ENCODE peak calls at places on chromosomes 16 and 17, in eight cellular contexts. O is psoas muscle, S is GM23248, A is tibial nerve, P is HCT116, G is cardiac muscle cell, I is trophoblast cell, K is IMR-90. B is an unnamed sample. For H3K36me3, the result is how much of the 10 kb centered on the place peaks cover.

GRCh38 chr17:68972119-68972704 is 17.0 kb upstream of the ABCA8 start:
- DNase-seq in S (peak), K (peak), G (peak), O (no peak), P (peak), I (no peak), A (no peak), B (peak)

GRCh38 chr16:67183-67791 is 5.1 kb downstream of the RHBDF1 start:
- DNase-seq in S (no peak), G (no peak), I (no peak), A (no peak), O (peak), P (no peak), K (no peak), B (no peak)

GRCh38 chr17:39761861-39762496 is 24.2 kb downstream of the GRB7 start:
- DNase-seq in S (peak), O (no peak), P (no peak), K (no peak), A (no peak), G (no peak), I (no peak), B (no peak)

GRCh38 chr17:28907709-28908475 is 5.0 kb upstream of the DHRS13 start:
- DNase-seq in I (no peak), O (no peak), P (no peak), G (no peak), S (peak), A (no peak), K (peak), B (no peak)

GRCh38 chr17:50630524-50631194 is 4.0 kb upstream of the ABCC3 start:
- DNase-seq in K (no peak), P (peak), A (no peak), S (peak), O (no peak), I (no peak), G (peak), B (no peak)

GRCh38 chr16:50286681-50287080 is 20.3 kb downstream of the ADCY7 start:
- DNase-seq in G (no peak), A (no peak), P (no peak), I (no peak), O (no peak), S (no peak), K (no peak), B (no peak)

GRCh38 chr16:87028481-87029320 is 288.5 kb downstream of the C16orf95 start:
- DNase-seq in K (no peak), S (no peak), I (no peak), P (no peak), G (no peak), O (no peak), A (no peak), B (no peak)

GRCh38 chr17:42378597-42379594 is 9.3 kb downstream of the STAT3 start:
- DNase-seq in A (no peak), K (peak), S (peak), P (no peak), I (peak), G (no peak), O (no peak), B (no peak)

GRCh38 chr17:64343071-64343774 is 47.4 kb downstream of the PECAM1 start:
- DNase-seq in O (no peak), A (no peak), I (no peak), S (no peak), P (no peak), G (no peak), K (no peak), B (no peak)

GRCh38 chr17:73278049-73278464 is 16.4 kb upstream of the CPSF4L start:
- DNase-seq in G (no peak), K (no peak), O (no peak), A (no peak), S (no peak), I (no peak), P (no peak), B (no peak)

GRCh38 chr17:69573396-69573795 is 158.9 kb downstream of the MAP2K6 start:
- DNase-seq in G (no peak), S (no peak), A (no peak), O (no peak), K (no peak), P (no peak), I (no peak), B (no peak)

GRCh38 chr16:85396879-85397871 is 215.9 kb upstream of the GSE1 start:
- DNase-seq in P (no peak), G (no peak), S (no peak), K (no peak), A (peak), I (peak), O (peak), B (no peak)

GRCh38 chr16:9469512-9469911 is 378.1 kb downstream of the HAPSTR1 start:
- DNase-seq in K (no peak), S (peak), O (no peak), P (no peak), A (no peak), I (peak), G (no peak), B (no peak)

GRCh38 chr16:56637814-56638750 is at the start of gene MT1A:
- DNase-seq in K (peak), O (peak), P (no peak), A (peak), G (peak), I (peak), S (peak), B (no peak)

GRCh38 chr16:56362706-56363105 is 62.6 kb downstream of the AMFR start:
- DNase-seq in O (no peak), I (no peak), K (no peak), P (no peak), A (no peak), S (no peak), G (no peak), B (no peak)

GRCh38 chr16:13936596-13937081 is 16.7 kb downstream of the ERCC4 start:
- DNase-seq in A (no peak), G (no peak), I (no peak), S (peak), K (peak), P (no peak), O (peak), B (peak)

GRCh38 chr17:40313660-40314556 is 4.9 kb downstream of the RARA start:
- DNase-seq in K (no peak), G (no peak), A (peak), O (no peak), I (no peak), P (no peak), S (peak), B (no peak)

GRCh38 chr17:48961516-48962233 is 6.7 kb downstream of the GIP start:
- DNase-seq in I (no peak), P (no peak), G (peak), K (peak), A (no peak), S (peak), O (no peak), B (peak)

GRCh38 chr16:9602201-9602600 is 510.8 kb downstream of the HAPSTR1 start:
- DNase-seq in K (no peak), A (no peak), I (no peak), P (no peak), O (no peak), G (no peak), S (no peak), B (no peak)

GRCh38 chr16:13148836-13149235 is 247.4 kb downstream of the SHISA9 start:
- DNase-seq in G (no peak), O (no peak), S (no peak), A (no peak), P (no peak), K (no peak), I (no peak), B (no peak)

GRCh38 chr16:84916156-84916555 is 95.2 kb downstream of the ZDHHC7 start:
- DNase-seq in I (no peak), G (no peak), A (no peak), S (no peak), P (no peak), O (no peak), K (no peak), B (no peak)

GRCh38 chr17:77399319-77399959 is 258.7 kb downstream of the SEC14L1 start:
- DNase-seq in K (no peak), A (no peak), O (no peak), S (no peak), G (no peak), I (no peak), P (no peak), B (no peak)

GRCh38 chr17:27577124-27577761 is 53.7 kb upstream of the LGALS9 start:
- DNase-seq in K (peak), S (peak), G (peak), A (no peak), P (no peak), O (peak), I (peak), B (peak)

GRCh38 chr17:67151717-67152116 is 93.3 kb downstream of the HELZ start:
- DNase-seq in S (peak), K (peak), P (peak), A (no peak), O (no peak), I (no peak), G (no peak), B (peak)

GRCh38 chr17:73841431-73842060 is 197.3 kb upstream of the SDK2 start:
- DNase-seq in S (peak), A (no peak), G (peak), P (no peak), K (no peak), O (no peak), I (no peak), B (no peak)

GRCh38 chr17:80195671-80196529 is 24.2 kb downstream of the SGSH start:
- DNase-seq in K (no peak), G (peak), P (no peak), O (peak), S (peak), I (no peak), A (no peak), B (no peak)

GRCh38 chr17:30176845-30177244 is 58.7 kb downstream of the SLC6A4 start:
- DNase-seq in O (no peak), K (no peak), G (no peak), A (no peak), P (no peak), S (no peak), I (no peak), B (no peak)

GRCh38 chr16:30523768-30524574 is 2.4 kb downstream of the ZNF768 start:
- DNase-seq in O (peak), K (no peak), I (no peak), G (no peak), S (no peak), P (no peak), A (no peak), B (peak)

GRCh38 chr16:63876096-63876495 is 1245.8 kb downstream of the CDH11 start:
- DNase-seq in S (peak), K (no peak), A (no peak), P (no peak), G (no peak), I (no peak), O (no peak), B (no peak)

GRCh38 chr16:73019456-73020362 is 28.2 kb downstream of the ZFHX3 start:
- DNase-seq in A (no peak), S (peak), I (peak), K (peak), G (peak), O (no peak), P (peak), B (peak)

GRCh38 chr17:19327039-19327776 is 35.3 kb downstream of the B9D1 start:
- DNase-seq in I (peak), A (no peak), O (no peak), S (peak), K (peak), P (peak), G (no peak), B (peak)

GRCh38 chr17:41535764-41536481 is 7.8 kb upstream of the KRT19 start:
- DNase-seq in I (peak), K (no peak), G (no peak), A (no peak), P (no peak), S (no peak), O (no peak), B (no peak)

GRCh38 chr17:16989230-16989952 is 17.5 kb upstream of the TNFRSF13B start:
- DNase-seq in K (no peak), G (no peak), P (no peak), S (no peak), O (no peak), I (no peak), A (no peak), B (no peak)

GRCh38 chr17:76439314-76439928 is 13.5 kb downstream of the UBE2O start:
- DNase-seq in O (no peak), A (no peak), G (no peak), I (no peak), K (no peak), P (no peak), S (no peak), B (no peak)

GRCh38 chr17:64291268-64291851 is 28.3 kb upstream of the TEX2 start:
- DNase-seq in G (no peak), K (no peak), I (peak), O (no peak), A (no peak), S (no peak), P (no peak), B (no peak)

GRCh38 chr17:69516911-69517310 is 102.4 kb downstream of the MAP2K6 start:
- DNase-seq in S (no peak), K (no peak), G (no peak), O (no peak), A (no peak), I (no peak), P (no peak), B (no peak)

GRCh38 chr17:13025687-13026086 is 7.9 kb upstream of the ELAC2 start:
- DNase-seq in P (no peak), O (no peak), S (no peak), G (no peak), I (no peak), A (no peak), K (no peak), B (no peak)

GRCh38 chr17:35087731-35088646 is 24.5 kb upstream of the RFFL start:
- DNase-seq in O (peak), I (no peak), K (peak), G (peak), P (no peak), S (peak), A (no peak), B (peak)

GRCh38 chr17:82193520-82194236 is 19.0 kb downstream of the CCDC57 start:
- DNase-seq in P (no peak), A (no peak), G (no peak), S (no peak), K (no peak), I (no peak), O (no peak), B (no peak)
- H3K27ac ChIP-seq in P (no peak), A (no peak), G (no peak), S (no peak), K (no peak), I (no peak), O (no peak), B (no peak)

DNA sequence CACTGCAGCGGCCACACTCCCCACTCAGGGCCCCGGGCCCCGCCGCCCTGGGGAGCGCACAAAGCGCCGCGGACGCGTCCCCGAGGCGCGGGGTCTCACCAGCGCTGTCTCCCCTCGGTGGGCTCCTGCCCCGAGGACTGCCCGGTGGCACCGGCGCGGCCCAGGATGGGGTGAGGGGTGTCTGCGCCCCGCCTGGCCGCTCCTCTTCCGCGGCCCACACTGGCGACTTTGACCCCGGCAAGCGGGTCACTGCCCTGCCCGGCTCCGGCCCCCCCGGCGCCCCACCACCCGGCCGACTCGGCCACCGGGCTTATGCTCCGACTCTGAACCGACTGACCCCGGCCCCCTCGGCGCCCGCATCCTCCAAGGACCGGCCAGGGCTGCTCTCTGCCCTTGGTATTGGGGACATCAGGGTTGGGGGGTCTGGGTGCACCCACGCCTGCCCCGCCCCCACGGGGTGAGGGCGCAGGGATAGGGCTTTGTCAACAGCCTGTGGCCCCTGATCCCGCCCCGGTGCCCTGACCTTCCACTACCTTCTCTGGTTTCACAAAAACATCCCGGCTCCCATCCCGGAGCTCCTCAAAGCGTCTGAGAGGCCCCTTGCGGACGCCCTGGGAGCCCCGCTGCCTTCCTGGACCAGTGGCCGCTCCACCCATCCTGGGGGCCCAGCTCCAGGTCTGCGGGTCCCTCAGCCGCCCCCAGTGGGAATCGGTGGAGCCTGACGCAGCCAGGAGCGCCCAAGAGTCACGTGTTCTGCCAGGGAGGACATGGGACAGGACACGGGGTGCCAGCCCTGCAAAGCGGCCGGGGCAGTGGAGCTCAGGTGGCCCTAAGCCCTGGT is 829 bp downstream of the GCGR start:
- DNase-seq in I (no peak), O (no peak), S (no peak), A (no peak), P (no peak), K (no peak), G (no peak), B (no peak)
- H3K4me3 ChIP-seq in I (no peak), O (peak), S (no peak), A (peak), P (no peak), K (no peak), G (peak), B (no peak)

GRCh38 chr17:1002412-1002753 is 5.5 kb downstream of the TIMM22 start:
- DNase-seq in A (no peak), S (peak), G (no peak), K (peak), O (no peak), P (no peak), I (no peak), B (peak)
- H3K36me3 ChIP-seq in A (under half), S (under half), G (under half), K (half or more), O (half or more), P (under half), I (half or more), B (under half)

GRCh38 chr16:68086860-68087268 is 1.7 kb downstream of the NFATC3 start:
- DNase-seq in G (no peak), S (peak), I (no peak), O (no peak), A (no peak), K (no peak), P (no peak), B (no peak)

GRCh38 chr16:68090109-68090508 is 4.9 kb downstream of the NFATC3 start:
- DNase-seq in O (no peak), A (no peak), S (no peak), G (no peak), I (no peak), P (no peak), K (no peak), B (no peak)

GRCh38 chr16:68089067-68089466 is 3.9 kb downstream of the NFATC3 start:
- DNase-seq in I (no peak), A (no peak), P (no peak), S (no peak), G (no peak), O (no peak), K (no peak), B (no peak)

GRCh38 chr16:68087688-68088087 is 2.5 kb downstream of the NFATC3 start:
- DNase-seq in S (no peak), K (no peak), I (no peak), G (no peak), P (no peak), A (no peak), O (no peak), B (no peak)

DNA sequence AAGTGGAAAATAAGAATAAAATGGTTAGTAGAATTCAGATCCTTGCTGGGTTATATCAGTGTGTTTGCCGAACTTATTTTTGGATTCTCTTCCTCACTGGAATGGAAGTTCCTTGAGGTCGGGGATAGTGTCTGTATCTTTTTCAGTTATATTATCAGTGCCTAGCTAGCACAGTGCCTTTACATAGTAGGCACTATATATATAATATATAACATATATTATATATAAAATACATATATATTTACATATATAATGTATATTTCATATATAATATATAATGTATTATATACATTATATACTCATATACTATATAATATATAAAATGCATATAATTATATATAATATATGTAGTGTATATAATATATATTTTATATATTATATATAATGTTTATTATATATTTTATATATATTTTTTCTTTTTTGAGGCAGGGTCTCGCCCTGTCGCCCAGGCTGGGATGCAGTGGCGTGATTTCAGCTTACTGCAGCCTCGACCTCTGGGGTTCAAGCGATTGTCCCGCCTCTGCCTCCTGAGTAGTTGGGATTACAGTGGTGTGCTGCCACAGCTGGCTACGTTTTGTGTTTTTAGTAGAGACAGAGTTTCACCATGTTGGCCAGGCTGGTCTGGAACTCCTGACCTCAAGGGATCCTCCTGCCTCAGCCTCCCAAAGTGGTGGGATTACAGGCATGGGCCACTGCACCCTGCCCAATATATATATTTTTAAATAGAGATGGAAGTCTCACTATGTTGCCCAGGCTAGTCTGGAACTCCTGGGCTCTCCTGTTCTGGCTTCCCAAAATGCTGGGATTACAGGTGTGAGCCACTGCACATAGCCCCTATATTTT is 3.2 kb downstream of the NFATC3 start:
- DNase-seq in S (no peak), G (no peak), K (no peak), P (no peak), O (no peak), I (no peak), A (no peak), B (no peak)
- H3K27ac ChIP-seq in S (no peak), G (no peak), K (no peak), P (no peak), O (peak), I (no peak), A (no peak), B (no peak)

B was measured in brain microvascular endothelial cell.